ENCODE peak calls at places on chromosomes 2 and 18, in ten cellular contexts. I is HFFc6; C is lower lobe of right lung; S is iris pigment epithelial cell; O is head of caudate nucleus; Q is GDM1; V is T-helper 2 cell treated with Interferon-gamma antibody and Interleukin-4, amounts not matched to agents 5 μg/mL and 100 μg/mL, for 36 hours; F is Daoy; K is activated T-cell treated with anti-CD3 and anti-CD28 coated beads for 4 hours; T is NCI-H460. G is an unnamed sample.

GRCh38 chr2:226115832-226116200 is 683.8 kb downstream of the IRS1 start:
- DNase-seq in I (peak), C (no peak), S (peak), O (no peak), Q (no peak), V (no peak), F (peak), K (no peak), T (peak), G (no peak)

GRCh38 chr2:27370816-27371620 is 602 bp downstream of the SNX17 start:
- DNase-seq in I (peak), C (no peak), S (peak), O (no peak), Q (no peak), V (peak), F (peak), K (no peak), T (no peak), G (peak)

GRCh38 chr2:133486706-133487305 is 81.5 kb downstream of the NCKAP5 start:
- DNase-seq in I (no peak), C (no peak), S (no peak), O (no peak), Q (no peak), V (no peak), F (no peak), K (no peak), T (no peak), G (peak)

GRCh38 chr2:65349863-65350262 is 82.5 kb downstream of the SPRED2 start:
- DNase-seq in I (peak), C (peak), S (peak), O (peak), Q (no peak), V (no peak), F (peak), K (no peak), T (no peak), G (no peak)

GRCh38 chr18:30280861-30281470 is 761.6 kb downstream of the DSC3 start:
- DNase-seq in I (peak), C (no peak), S (peak), O (no peak), Q (no peak), V (no peak), F (peak), K (no peak), T (peak), G (peak)

GRCh38 chr2:30421026-30421425 is 26.0 kb upstream of the LCLAT1 start:
- DNase-seq in I (no peak), C (no peak), S (no peak), O (no peak), Q (no peak), V (no peak), F (no peak), K (no peak), T (no peak), G (no peak)

GRCh38 chr2:85744771-85745601 is 8.8 kb upstream of the ATOH8 start:
- DNase-seq in I (peak), C (no peak), S (peak), O (no peak), Q (no peak), V (no peak), F (peak), K (no peak), T (no peak), G (peak)

GRCh38 chr2:39146022-39146421 is 25.2 kb upstream of the SOS1 start:
- DNase-seq in I (no peak), C (no peak), S (no peak), O (no peak), Q (no peak), V (no peak), F (no peak), K (no peak), T (no peak), G (no peak)

GRCh38 chr2:197453914-197454398 is 604 bp downstream of the COQ10B start:
- DNase-seq in I (peak), C (no peak), S (peak), O (no peak), Q (no peak), V (no peak), F (no peak), K (no peak), T (peak), G (peak)

GRCh38 chr18:44238449-44238848 is 442.2 kb upstream of the SETBP1 start:
- DNase-seq in I (no peak), C (no peak), S (peak), O (no peak), Q (no peak), V (no peak), F (no peak), K (no peak), T (no peak), G (peak)

GRCh38 chr18:21682276-21683051 is 22.1 kb downstream of the ABHD3 start:
- DNase-seq in I (peak), C (no peak), S (peak), O (no peak), Q (peak), V (peak), F (no peak), K (no peak), T (no peak), G (peak)

GRCh38 chr2:171102802-171103201 is 57.9 kb downstream of the TLK1 start:
- DNase-seq in I (no peak), C (no peak), S (no peak), O (no peak), Q (no peak), V (no peak), F (no peak), K (no peak), T (no peak), G (no peak)

GRCh38 chr2:29050591-29050990 is 23.7 kb downstream of the PCARE start:
- DNase-seq in I (no peak), C (no peak), S (no peak), O (no peak), Q (no peak), V (no peak), F (no peak), K (no peak), T (no peak), G (no peak)

GRCh38 chr2:39947294-39948015 is 168.4 kb upstream of the THUMPD2 start:
- DNase-seq in I (no peak), C (no peak), S (no peak), O (no peak), Q (no peak), V (peak), F (no peak), K (no peak), T (no peak), G (no peak)

GRCh38 chr2:71941731-71942575 is 205.7 kb downstream of the CYP26B1 start:
- DNase-seq in I (no peak), C (no peak), S (no peak), O (no peak), Q (no peak), V (no peak), F (no peak), K (no peak), T (no peak), G (no peak)

GRCh38 chr2:172261292-172261691 is 158.6 kb upstream of the DLX2 start:
- DNase-seq in I (no peak), C (no peak), S (no peak), O (no peak), Q (no peak), V (no peak), F (no peak), K (no peak), T (no peak), G (no peak)

GRCh38 chr2:145066151-145066661 is 546.3 kb upstream of the ZEB2 start:
- DNase-seq in I (no peak), C (no peak), S (peak), O (no peak), Q (no peak), V (no peak), F (no peak), K (no peak), T (peak), G (no peak)

GRCh38 chr2:72131916-72132841 is 15.5 kb downstream of the CYP26B1 start:
- DNase-seq in I (no peak), C (no peak), S (no peak), O (peak), Q (no peak), V (no peak), F (no peak), K (no peak), T (no peak), G (no peak)

GRCh38 chr2:228689049-228689448 is 507.6 kb upstream of the SPHKAP start:
- DNase-seq in I (no peak), C (no peak), S (no peak), O (no peak), Q (no peak), V (no peak), F (peak), K (no peak), T (peak), G (no peak)

GRCh38 chr18:63908858-63909257 is 1.1 kb downstream of the SERPINB10 start:
- DNase-seq in I (no peak), C (no peak), S (no peak), O (no peak), Q (no peak), V (no peak), F (no peak), K (no peak), T (no peak), G (no peak)

GRCh38 chr2:25204190-25204838 is 35.9 kb upstream of the POMC start:
- DNase-seq in I (no peak), C (no peak), S (no peak), O (peak), Q (no peak), V (no peak), F (no peak), K (no peak), T (no peak), G (no peak)

GRCh38 chr2:185638771-185639170 is 99.8 kb upstream of the FSIP2 start:
- DNase-seq in I (no peak), C (no peak), S (no peak), O (no peak), Q (no peak), V (no peak), F (no peak), K (no peak), T (no peak), G (no peak)

GRCh38 chr2:196230051-196230450 is 58.7 kb upstream of the STK17B start:
- DNase-seq in I (no peak), C (peak), S (no peak), O (no peak), Q (no peak), V (no peak), F (no peak), K (no peak), T (no peak), G (no peak)

GRCh38 chr2:240465765-240466578 is 30.5 kb downstream of the GPC1 start:
- DNase-seq in I (no peak), C (no peak), S (no peak), O (peak), Q (no peak), V (no peak), F (peak), K (no peak), T (no peak), G (no peak)

GRCh38 chr2:101150306-101151140 is 659 bp downstream of the TBC1D8 start:
- DNase-seq in I (no peak), C (peak), S (no peak), O (peak), Q (no peak), V (no peak), F (peak), K (peak), T (no peak), G (no peak)

GRCh38 chr2:218755567-218756404 is 26.2 kb upstream of the CYP27A1 start:
- DNase-seq in I (no peak), C (no peak), S (no peak), O (no peak), Q (no peak), V (no peak), F (no peak), K (no peak), T (no peak), G (no peak)

GRCh38 chr2:118854507-118855300 is 7.3 kb upstream of the EN1 start:
- DNase-seq in I (no peak), C (no peak), S (no peak), O (no peak), Q (no peak), V (no peak), F (peak), K (no peak), T (no peak), G (no peak)

GRCh38 chr18:74493689-74494088 is 2.5 kb upstream of the CNDP2 start:
- DNase-seq in I (peak), C (no peak), S (peak), O (peak), Q (peak), V (peak), F (peak), K (peak), T (peak), G (peak)

GRCh38 chr18:924987-925386 is 20.3 kb downstream of the ADCYAP1 start:
- DNase-seq in I (no peak), C (no peak), S (no peak), O (no peak), Q (no peak), V (no peak), F (no peak), K (no peak), T (no peak), G (no peak)